ENCODE peak calls at places on chromosomes 4 and X, in five cellular contexts. One of them, this sample, is unnamed.

GRCh38 chr4:140851804-140852203 is 95.6 kb upstream of the TBC1D9 start:
- DNase-seq in heart left ventricle: no peak
- DNase-seq in PC-9: no peak
- DNase-seq in epithelial cell of esophagus: no peak
- DNase-seq in endodermal cell: no peak
- DNase-seq in this sample: no peak

GRCh38 chr4:19329631-19330030 is 922.1 kb upstream of the SLIT2 start:
- DNase-seq in heart left ventricle: no peak
- DNase-seq in PC-9: no peak
- DNase-seq in epithelial cell of esophagus: peak; percentile 43
- DNase-seq in endodermal cell: no peak
- DNase-seq in this sample: no peak

GRCh38 chrX:7027071-7027470 is 120.4 kb upstream of the STS start:
- DNase-seq in heart left ventricle: no peak
- DNase-seq in PC-9: no peak
- DNase-seq in epithelial cell of esophagus: no peak
- DNase-seq in endodermal cell: no peak
- DNase-seq in this sample: no peak

GRCh38 chr4:173231916-173232315 is 63.3 kb downstream of the GALNT7 start:
- DNase-seq in heart left ventricle: no peak
- DNase-seq in PC-9: no peak
- DNase-seq in epithelial cell of esophagus: peak; percentile 55
- DNase-seq in endodermal cell: no peak
- DNase-seq in this sample: peak; percentile 17

GRCh38 chr4:100079264-100079663 is 111.0 kb downstream of the DDIT4L start:
- DNase-seq in heart left ventricle: no peak
- DNase-seq in PC-9: no peak
- DNase-seq in epithelial cell of esophagus: no peak
- DNase-seq in endodermal cell: no peak
- DNase-seq in this sample: peak; percentile 17

GRCh38 chr4:7970031-7970946 is 30.6 kb upstream of the AFAP1 start:
- DNase-seq in heart left ventricle: no peak
- DNase-seq in PC-9: peak; percentile 75
- DNase-seq in epithelial cell of esophagus: peak; percentile 49
- DNase-seq in endodermal cell: peak; percentile 75
- DNase-seq in this sample: no peak

GRCh38 chr4:184805462-184806245 is 20.1 kb downstream of the ACSL1 start:
- DNase-seq in heart left ventricle: peak; percentile 83
- DNase-seq in PC-9: peak; percentile 45
- DNase-seq in epithelial cell of esophagus: peak; percentile 53
- DNase-seq in endodermal cell: peak; percentile 63
- DNase-seq in this sample: no peak

GRCh38 chr4:88613417-88613875 is 21.2 kb downstream of the HERC3 start:
- DNase-seq in heart left ventricle: no peak
- DNase-seq in PC-9: no peak
- DNase-seq in epithelial cell of esophagus: no peak
- DNase-seq in endodermal cell: no peak
- DNase-seq in this sample: peak; percentile 75

GRCh38 chr4:152308925-152309324 is 227.0 kb downstream of the FBXW7 start:
- DNase-seq in heart left ventricle: no peak
- DNase-seq in PC-9: no peak
- DNase-seq in epithelial cell of esophagus: no peak
- DNase-seq in endodermal cell: no peak
- DNase-seq in this sample: no peak

GRCh38 chrX:123731987-123732678 is 719 bp downstream of the THOC2 start:
- DNase-seq in heart left ventricle: peak; percentile 18
- DNase-seq in PC-9: no peak
- DNase-seq in epithelial cell of esophagus: peak; percentile 15
- DNase-seq in endodermal cell: peak; percentile 66
- DNase-seq in this sample: no peak

GRCh38 chr4:151569650-151570049 is 160.7 kb downstream of the FHIP1A start:
- DNase-seq in heart left ventricle: peak; percentile 30
- DNase-seq in PC-9: peak; percentile 43
- DNase-seq in epithelial cell of esophagus: peak; percentile 20
- DNase-seq in endodermal cell: no peak
- DNase-seq in this sample: no peak

GRCh38 chr4:111283066-111283677 is 660.3 kb upstream of the PITX2 start:
- DNase-seq in heart left ventricle: peak; percentile 23
- DNase-seq in PC-9: no peak
- DNase-seq in epithelial cell of esophagus: peak; percentile 72
- DNase-seq in endodermal cell: peak; percentile 89
- DNase-seq in this sample: peak; percentile 50

GRCh38 chrX:44343412-44343942 is at the start of gene EFHC2:
- DNase-seq in heart left ventricle: peak; percentile 43
- DNase-seq in PC-9: no peak
- DNase-seq in epithelial cell of esophagus: peak; percentile 3
- DNase-seq in endodermal cell: peak; percentile 62
- DNase-seq in this sample: no peak

GRCh38 chr4:110163327-110164070 is 34.9 kb downstream of the ELOVL6 start:
- DNase-seq in heart left ventricle: no peak
- DNase-seq in PC-9: peak; percentile 90
- DNase-seq in epithelial cell of esophagus: peak; percentile 73
- DNase-seq in endodermal cell: no peak
- DNase-seq in this sample: no peak

GRCh38 chr4:175238827-175239517 is 320.8 kb downstream of the ADAM29 start:
- DNase-seq in heart left ventricle: no peak
- DNase-seq in PC-9: no peak
- DNase-seq in epithelial cell of esophagus: peak; percentile 50
- DNase-seq in endodermal cell: no peak
- DNase-seq in this sample: no peak

GRCh38 chr4:186021461-186022167 is 47.3 kb upstream of the TLR3 start:
- DNase-seq in heart left ventricle: peak; percentile 45
- DNase-seq in PC-9: no peak
- DNase-seq in epithelial cell of esophagus: peak; percentile 37
- DNase-seq in endodermal cell: peak; percentile 85
- DNase-seq in this sample: no peak

GRCh38 chr4:124526760-124527159 is 185.8 kb downstream of the ANKRD50 start:
- DNase-seq in heart left ventricle: no peak
- DNase-seq in PC-9: no peak
- DNase-seq in epithelial cell of esophagus: no peak
- DNase-seq in endodermal cell: no peak
- DNase-seq in this sample: no peak

GRCh38 chrX:18099745-18100144 is 120.9 kb downstream of the BEND2 start:
- DNase-seq in heart left ventricle: no peak
- DNase-seq in PC-9: peak; percentile 81
- DNase-seq in epithelial cell of esophagus: peak; percentile 0
- DNase-seq in endodermal cell: no peak
- DNase-seq in this sample: no peak

GRCh38 chr4:183828125-183828524 is 77.0 kb upstream of the STOX2 start:
- DNase-seq in heart left ventricle: no peak
- DNase-seq in PC-9: no peak
- DNase-seq in epithelial cell of esophagus: peak; percentile 79
- DNase-seq in endodermal cell: no peak
- DNase-seq in this sample: no peak

DNA sequence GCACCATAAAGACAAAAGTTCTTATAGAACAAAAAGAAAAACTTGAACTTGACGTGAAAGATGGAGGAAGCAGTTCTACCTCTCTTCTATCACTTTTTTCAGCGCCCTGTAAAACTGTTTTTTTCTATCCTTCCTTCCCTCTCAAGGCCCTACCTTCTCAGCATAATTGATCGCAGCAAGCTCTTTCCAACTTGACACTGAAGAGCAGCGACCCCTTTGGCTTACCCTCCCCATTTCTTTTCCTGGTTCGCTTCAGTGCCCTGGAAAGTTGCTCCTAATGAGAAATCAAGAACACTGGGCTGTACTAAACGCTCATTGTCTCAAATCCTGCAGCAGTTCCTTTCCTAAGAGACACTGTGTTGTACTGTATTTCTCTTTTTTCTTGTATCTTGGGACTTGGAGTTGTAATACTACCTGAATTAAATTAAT is 150.6 kb upstream of the SLC4A4 start:
- DNase-seq in heart left ventricle: no peak
- DNase-seq in PC-9: no peak
- DNase-seq in epithelial cell of esophagus: no peak
- DNase-seq in endodermal cell: peak; percentile 70
- DNase-seq in this sample: no peak
- H3K4me3 ChIP-seq in heart left ventricle: peak overlapping the region; percentile 51
- H3K4me3 ChIP-seq in PC-9: no peak overlapping the region
- H3K4me3 ChIP-seq in epithelial cell of esophagus: no peak overlapping the region
- H3K4me3 ChIP-seq in endodermal cell: peak overlapping the region; percentile 76
- H3K4me3 ChIP-seq in this sample: peak overlapping the region; percentile 74

GRCh38 chrX:109733658-109734022 is 583 bp upstream of the ACSL4 start:
- DNase-seq in heart left ventricle: no peak
- DNase-seq in PC-9: no peak
- DNase-seq in epithelial cell of esophagus: no peak
- DNase-seq in endodermal cell: no peak
- DNase-seq in this sample: no peak

GRCh38 chrX:109735241-109735744 is 2.2 kb upstream of the ACSL4 start:
- DNase-seq in heart left ventricle: no peak
- DNase-seq in PC-9: no peak
- DNase-seq in epithelial cell of esophagus: no peak
- DNase-seq in endodermal cell: no peak
- DNase-seq in this sample: no peak

GRCh38 chrX:109732319-109732779 is 708 bp downstream of the ACSL4 start:
- DNase-seq in heart left ventricle: no peak
- DNase-seq in PC-9: peak; percentile 59
- DNase-seq in epithelial cell of esophagus: peak; percentile 42
- DNase-seq in endodermal cell: no peak
- DNase-seq in this sample: peak; percentile 8

DNA sequence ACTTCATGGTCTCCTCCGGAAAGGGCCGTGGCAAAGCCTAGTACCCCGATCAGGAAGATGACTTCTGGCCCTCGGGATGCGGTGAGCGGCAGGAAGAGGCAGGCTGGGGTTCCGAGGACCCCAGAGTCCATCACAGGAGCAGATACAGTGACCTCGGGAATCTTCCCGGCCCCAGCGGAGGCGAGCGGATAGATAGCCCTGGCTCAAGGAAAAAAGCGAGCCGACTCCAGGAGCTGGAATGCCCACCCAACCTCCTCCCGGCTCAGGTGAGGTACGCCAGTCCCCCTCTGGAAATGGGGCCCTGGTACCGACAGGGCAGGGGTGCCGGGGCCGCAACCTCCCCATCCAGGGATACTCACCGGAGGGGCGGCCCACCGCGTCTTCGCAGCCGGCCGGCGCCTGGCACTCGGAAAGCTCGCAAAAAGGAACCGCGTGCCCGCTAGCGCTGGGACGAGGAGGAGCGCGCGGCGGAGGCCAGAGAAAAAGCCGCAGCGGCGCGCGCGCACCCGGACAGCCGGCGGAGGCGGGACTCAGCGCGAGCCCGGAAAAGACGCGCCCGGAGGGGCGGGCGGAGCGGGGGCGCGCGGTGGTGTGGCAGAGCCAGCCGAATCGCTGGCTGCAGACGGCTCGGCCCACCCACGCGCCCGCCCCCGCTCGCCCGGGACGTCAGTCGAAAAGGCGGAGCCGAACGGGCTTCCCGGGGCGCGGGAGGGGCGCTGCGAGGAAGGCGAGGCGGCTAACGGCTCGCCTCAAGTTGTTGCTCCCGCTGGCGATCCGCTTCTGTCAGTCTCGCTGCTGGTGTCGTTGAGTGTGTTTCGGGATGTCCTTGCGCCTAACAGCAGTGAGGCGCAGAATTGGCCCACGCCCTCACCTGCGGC is at the start of gene ACSL4:
- DNase-seq in heart left ventricle: peak; percentile 92
- DNase-seq in PC-9: peak; percentile 78
- DNase-seq in epithelial cell of esophagus: peak; percentile 83
- DNase-seq in endodermal cell: peak; percentile 91
- DNase-seq in this sample: peak; percentile 66
- H3K4me3 ChIP-seq in heart left ventricle: peak within 1 kb of the TSS; percentile 57
- H3K4me3 ChIP-seq in PC-9: peak within 1 kb of the TSS; percentile 94
- H3K4me3 ChIP-seq in epithelial cell of esophagus: peak within 1 kb of the TSS; percentile 81
- H3K4me3 ChIP-seq in endodermal cell: peak within 1 kb of the TSS; percentile 94
- H3K4me3 ChIP-seq in this sample: peak within 1 kb of the TSS; percentile 80

GRCh38 chrX:153640736-153641574 is 6.0 kb upstream of the DUSP9 start:
- DNase-seq in heart left ventricle: no peak
- DNase-seq in PC-9: no peak
- DNase-seq in epithelial cell of esophagus: no peak
- DNase-seq in endodermal cell: peak; percentile 54
- DNase-seq in this sample: no peak

GRCh38 chrX:153641575-153642312 is 5.3 kb upstream of the DUSP9 start:
- DNase-seq in heart left ventricle: no peak
- DNase-seq in PC-9: no peak
- DNase-seq in epithelial cell of esophagus: no peak
- DNase-seq in endodermal cell: peak; percentile 56
- DNase-seq in this sample: no peak

GRCh38 chrX:153642655-153643430 is 4.2 kb upstream of the DUSP9 start:
- DNase-seq in heart left ventricle: no peak
- DNase-seq in PC-9: no peak
- DNase-seq in epithelial cell of esophagus: no peak
- DNase-seq in endodermal cell: peak; percentile 49
- DNase-seq in this sample: no peak

GRCh38 chrX:153643431-153644351 is 3.3 kb upstream of the DUSP9 start:
- DNase-seq in heart left ventricle: no peak
- DNase-seq in PC-9: no peak
- DNase-seq in epithelial cell of esophagus: peak; percentile 24
- DNase-seq in endodermal cell: peak; percentile 56
- DNase-seq in this sample: no peak

DNA sequence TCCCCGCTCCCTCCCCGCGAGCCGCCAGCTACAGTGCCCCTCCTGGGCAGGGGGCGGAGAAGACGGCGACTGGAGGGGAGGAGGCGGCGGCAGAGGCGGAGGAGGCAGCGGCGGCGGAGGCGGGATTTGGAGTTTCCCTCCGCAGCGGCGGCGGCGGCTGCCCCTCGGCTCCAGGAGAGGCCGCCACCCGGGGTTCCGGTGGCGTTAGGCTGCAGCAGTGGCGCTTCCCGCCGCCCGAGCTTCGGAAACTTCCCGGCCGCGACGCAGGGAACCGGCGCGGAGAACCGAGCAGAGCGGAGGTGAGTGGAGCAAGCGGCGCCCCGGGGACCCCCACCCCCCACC is 4.7 kb upstream of the DUSP9 start:
- DNase-seq in heart left ventricle: no peak
- DNase-seq in PC-9: no peak
- DNase-seq in epithelial cell of esophagus: no peak
- DNase-seq in endodermal cell: peak; percentile 66
- DNase-seq in this sample: no peak
- H3K4me3 ChIP-seq in heart left ventricle: no peak overlapping the region
- H3K4me3 ChIP-seq in PC-9: no peak overlapping the region
- H3K4me3 ChIP-seq in epithelial cell of esophagus: no peak overlapping the region
- H3K4me3 ChIP-seq in endodermal cell: no peak overlapping the region
- H3K4me3 ChIP-seq in this sample: no peak overlapping the region

DNA sequence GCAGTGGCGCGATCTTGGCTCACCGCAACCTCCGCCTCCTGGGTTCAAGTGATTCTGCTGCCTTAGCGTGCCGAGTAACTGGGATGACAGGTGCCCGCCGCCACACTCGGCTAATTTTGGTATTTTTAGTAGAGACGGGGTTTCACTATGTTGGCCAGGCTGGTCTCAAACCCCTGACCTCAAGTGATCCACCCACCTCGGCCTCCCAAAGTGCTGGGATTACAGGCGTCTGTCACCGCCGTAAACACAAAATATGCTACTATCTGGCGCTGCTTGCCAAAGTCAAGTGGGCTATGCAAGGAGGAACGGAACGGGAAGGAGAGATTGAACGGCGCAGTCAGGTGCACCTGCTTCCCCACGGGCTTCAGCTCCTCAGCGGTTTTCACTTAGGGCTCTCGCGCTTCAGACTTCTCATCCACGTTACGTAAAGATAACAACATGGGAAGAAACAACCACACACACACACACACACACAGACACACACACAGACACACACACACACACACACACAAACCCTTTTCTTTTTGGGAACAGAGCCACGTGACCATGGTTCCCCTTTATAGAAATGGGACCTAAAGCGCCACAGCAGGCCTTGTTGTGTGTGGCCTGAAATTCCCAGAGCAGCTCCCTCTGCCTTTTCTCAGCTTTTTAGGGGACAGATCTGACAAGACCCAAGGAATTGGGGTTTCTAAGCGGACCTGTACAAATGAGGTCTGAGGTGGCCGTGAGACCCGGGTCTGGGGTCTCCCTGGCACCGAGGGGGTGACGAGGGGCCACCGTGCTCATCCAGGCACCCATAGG is 1.5 kb downstream of the P2RY8 start:
- DNase-seq in heart left ventricle: peak; percentile 30
- DNase-seq in PC-9: no peak
- DNase-seq in epithelial cell of esophagus: no peak
- DNase-seq in endodermal cell: no peak
- DNase-seq in this sample: peak; percentile 49
- H3K4me3 ChIP-seq in heart left ventricle: no peak overlapping the region
- H3K4me3 ChIP-seq in PC-9: no peak overlapping the region
- H3K4me3 ChIP-seq in epithelial cell of esophagus: no peak overlapping the region
- H3K4me3 ChIP-seq in endodermal cell: no peak overlapping the region
- H3K4me3 ChIP-seq in this sample: peak overlapping the region; percentile 98

This sample was measured in Jurkat, Clone E6-1.